ENCODE peak calls at places on chromosomes 5 and 9, in seven cellular contexts. One of them, this sample, is unnamed.

GRCh38 chr9:22440841-22441240 is 5.8 kb upstream of the DMRTA1 start:
- DNase-seq in iPS-NIHi11: no peak
- DNase-seq in stimulated activated CD8-positive, alpha-beta memory T cell treated with anti-CD3 and anti-CD28 coated beads, Interleukin-4, amount 100 ng/mL, for 4 hours: no peak
- DNase-seq in EL: no peak
- DNase-seq in stimulated activated naive B cell treated with anti-CD40 and anti-IgM and Interleukin-4, amounts not matched to agents 10 μg/mL and 1 μg/mL and 100 μg/mL, for 72 hours: no peak
- DNase-seq in AG10803: no peak
- DNase-seq in psoas muscle: no peak
- DNase-seq in this sample: no peak

GRCh38 chr9:111039203-111039907 is 1.1 kb upstream of the LPAR1 start:
- DNase-seq in iPS-NIHi11: no peak
- DNase-seq in stimulated activated CD8-positive, alpha-beta memory T cell treated with anti-CD3 and anti-CD28 coated beads, Interleukin-4, amount 100 ng/mL, for 4 hours: no peak
- DNase-seq in EL: no peak
- DNase-seq in stimulated activated naive B cell treated with anti-CD40 and anti-IgM and Interleukin-4, amounts not matched to agents 10 μg/mL and 1 μg/mL and 100 μg/mL, for 72 hours: no peak
- DNase-seq in AG10803: no peak
- DNase-seq in psoas muscle: peak; percentile 49
- DNase-seq in this sample: peak; percentile 40

GRCh38 chr9:129834489-129835127 is 467 bp downstream of the C9orf78 start:
- DNase-seq in iPS-NIHi11: no peak
- DNase-seq in stimulated activated CD8-positive, alpha-beta memory T cell treated with anti-CD3 and anti-CD28 coated beads, Interleukin-4, amount 100 ng/mL, for 4 hours: no peak
- DNase-seq in EL: no peak
- DNase-seq in stimulated activated naive B cell treated with anti-CD40 and anti-IgM and Interleukin-4, amounts not matched to agents 10 μg/mL and 1 μg/mL and 100 μg/mL, for 72 hours: no peak
- DNase-seq in AG10803: no peak
- DNase-seq in psoas muscle: no peak
- DNase-seq in this sample: peak; percentile 23

GRCh38 chr5:97021416-97021815 is 85.5 kb downstream of the LNPEP start:
- DNase-seq in iPS-NIHi11: no peak
- DNase-seq in stimulated activated CD8-positive, alpha-beta memory T cell treated with anti-CD3 and anti-CD28 coated beads, Interleukin-4, amount 100 ng/mL, for 4 hours: no peak
- DNase-seq in EL: no peak
- DNase-seq in stimulated activated naive B cell treated with anti-CD40 and anti-IgM and Interleukin-4, amounts not matched to agents 10 μg/mL and 1 μg/mL and 100 μg/mL, for 72 hours: no peak
- DNase-seq in AG10803: no peak
- DNase-seq in psoas muscle: no peak
- DNase-seq in this sample: no peak

GRCh38 chr5:172005708-172006377 is 595 bp downstream of the FBXW11 start:
- DNase-seq in iPS-NIHi11: peak; percentile 39
- DNase-seq in stimulated activated CD8-positive, alpha-beta memory T cell treated with anti-CD3 and anti-CD28 coated beads, Interleukin-4, amount 100 ng/mL, for 4 hours: no peak
- DNase-seq in EL: peak; percentile 32
- DNase-seq in stimulated activated naive B cell treated with anti-CD40 and anti-IgM and Interleukin-4, amounts not matched to agents 10 μg/mL and 1 μg/mL and 100 μg/mL, for 72 hours: peak; percentile 20
- DNase-seq in AG10803: peak; percentile 25
- DNase-seq in psoas muscle: peak; percentile 56
- DNase-seq in this sample: peak; percentile 45

GRCh38 chr5:158695595-158696330 is 404.0 kb downstream of the EBF1 start:
- DNase-seq in iPS-NIHi11: peak; percentile 80
- DNase-seq in stimulated activated CD8-positive, alpha-beta memory T cell treated with anti-CD3 and anti-CD28 coated beads, Interleukin-4, amount 100 ng/mL, for 4 hours: peak; percentile 43
- DNase-seq in EL: peak; percentile 83
- DNase-seq in stimulated activated naive B cell treated with anti-CD40 and anti-IgM and Interleukin-4, amounts not matched to agents 10 μg/mL and 1 μg/mL and 100 μg/mL, for 72 hours: peak; percentile 84
- DNase-seq in AG10803: peak; percentile 94
- DNase-seq in psoas muscle: peak; percentile 78
- DNase-seq in this sample: peak; percentile 78

GRCh38 chr5:32027717-32028321 is 146.3 kb downstream of the GOLPH3 start:
- DNase-seq in iPS-NIHi11: peak; percentile 46
- DNase-seq in stimulated activated CD8-positive, alpha-beta memory T cell treated with anti-CD3 and anti-CD28 coated beads, Interleukin-4, amount 100 ng/mL, for 4 hours: no peak
- DNase-seq in EL: peak; percentile 96
- DNase-seq in stimulated activated naive B cell treated with anti-CD40 and anti-IgM and Interleukin-4, amounts not matched to agents 10 μg/mL and 1 μg/mL and 100 μg/mL, for 72 hours: no peak
- DNase-seq in AG10803: peak; percentile 99
- DNase-seq in psoas muscle: peak; percentile 67
- DNase-seq in this sample: peak; percentile 24

GRCh38 chr9:134775552-134775951 is 105.1 kb upstream of the FCN2 start:
- DNase-seq in iPS-NIHi11: no peak
- DNase-seq in stimulated activated CD8-positive, alpha-beta memory T cell treated with anti-CD3 and anti-CD28 coated beads, Interleukin-4, amount 100 ng/mL, for 4 hours: no peak
- DNase-seq in EL: peak; percentile 76
- DNase-seq in stimulated activated naive B cell treated with anti-CD40 and anti-IgM and Interleukin-4, amounts not matched to agents 10 μg/mL and 1 μg/mL and 100 μg/mL, for 72 hours: no peak
- DNase-seq in AG10803: no peak
- DNase-seq in psoas muscle: no peak
- DNase-seq in this sample: peak; percentile 18

GRCh38 chr5:141654298-141654697 is 3.1 kb upstream of the FCHSD1 start:
- DNase-seq in iPS-NIHi11: no peak
- DNase-seq in stimulated activated CD8-positive, alpha-beta memory T cell treated with anti-CD3 and anti-CD28 coated beads, Interleukin-4, amount 100 ng/mL, for 4 hours: no peak
- DNase-seq in EL: peak; percentile 97
- DNase-seq in stimulated activated naive B cell treated with anti-CD40 and anti-IgM and Interleukin-4, amounts not matched to agents 10 μg/mL and 1 μg/mL and 100 μg/mL, for 72 hours: no peak
- DNase-seq in AG10803: peak; percentile 89
- DNase-seq in psoas muscle: no peak
- DNase-seq in this sample: no peak

GRCh38 chr5:83026930-83027687 is 50.1 kb downstream of the TMEM167A start:
- DNase-seq in iPS-NIHi11: peak; percentile 61
- DNase-seq in stimulated activated CD8-positive, alpha-beta memory T cell treated with anti-CD3 and anti-CD28 coated beads, Interleukin-4, amount 100 ng/mL, for 4 hours: no peak
- DNase-seq in EL: no peak
- DNase-seq in stimulated activated naive B cell treated with anti-CD40 and anti-IgM and Interleukin-4, amounts not matched to agents 10 μg/mL and 1 μg/mL and 100 μg/mL, for 72 hours: no peak
- DNase-seq in AG10803: no peak
- DNase-seq in psoas muscle: no peak
- DNase-seq in this sample: no peak

GRCh38 chr5:173301695-173302545 is 26.3 kb downstream of the STC2 start:
- DNase-seq in iPS-NIHi11: no peak
- DNase-seq in stimulated activated CD8-positive, alpha-beta memory T cell treated with anti-CD3 and anti-CD28 coated beads, Interleukin-4, amount 100 ng/mL, for 4 hours: no peak
- DNase-seq in EL: no peak
- DNase-seq in stimulated activated naive B cell treated with anti-CD40 and anti-IgM and Interleukin-4, amounts not matched to agents 10 μg/mL and 1 μg/mL and 100 μg/mL, for 72 hours: no peak
- DNase-seq in AG10803: no peak
- DNase-seq in psoas muscle: no peak
- DNase-seq in this sample: no peak

GRCh38 chr5:138573223-138573622 is 2.0 kb downstream of the HSPA9 start:
- DNase-seq in iPS-NIHi11: no peak
- DNase-seq in stimulated activated CD8-positive, alpha-beta memory T cell treated with anti-CD3 and anti-CD28 coated beads, Interleukin-4, amount 100 ng/mL, for 4 hours: no peak
- DNase-seq in EL: no peak
- DNase-seq in stimulated activated naive B cell treated with anti-CD40 and anti-IgM and Interleukin-4, amounts not matched to agents 10 μg/mL and 1 μg/mL and 100 μg/mL, for 72 hours: no peak
- DNase-seq in AG10803: no peak
- DNase-seq in psoas muscle: no peak
- DNase-seq in this sample: no peak